ENCODE peak calls at places on chromosome 2, in four cellular contexts. K is WTC11, P is K562, T is HepG2. G is an unnamed sample.

GRCh38 chr2:70087703-70088507 is 628 bp downstream of the PCBP1 start:
- DNase-seq in K (peak), T (peak), P (peak), G (peak)

GRCh38 chr2:236706288-236706687 is 136.7 kb downstream of the ACKR3 start:
- DNase-seq in T (no peak), K (no peak), P (no peak), G (no peak)

GRCh38 chr2:150570712-150571111 is 83.2 kb upstream of the RND3 start:
- DNase-seq in P (no peak), K (no peak), T (no peak), G (peak)

GRCh38 chr2:167844714-167845530 is 402.5 kb downstream of the STK39 start:
- DNase-seq in K (peak), P (no peak), T (peak), G (peak)

GRCh38 chr2:86281066-86281700 is 56.2 kb downstream of the REEP1 start:
- DNase-seq in K (no peak), T (no peak), P (no peak), G (no peak)

GRCh38 chr2:119929537-119929936 is 83.3 kb upstream of the EPB41L5 start:
- DNase-seq in P (no peak), T (no peak), K (no peak), G (no peak)

GRCh38 chr2:147485210-147485851 is 359.5 kb upstream of the ACVR2A start:
- DNase-seq in P (no peak), K (no peak), T (no peak), G (no peak)

GRCh38 chr2:30072250-30072842 is 74.5 kb upstream of the YPEL5 start:
- DNase-seq in P (peak), K (peak), T (peak), G (peak)

GRCh38 chr2:63614448-63614968 is 25.7 kb downstream of the MDH1 start:
- DNase-seq in P (no peak), T (peak), K (no peak), G (peak)

GRCh38 chr2:11009176-11009575 is 97.4 kb downstream of the KCNF1 start:
- DNase-seq in T (no peak), K (no peak), P (no peak), G (no peak)

GRCh38 chr2:170703776-170704476 is 11.2 kb upstream of the SP5 start:
- DNase-seq in K (no peak), P (no peak), T (peak), G (no peak)

GRCh38 chr2:71606244-71606643 is 152.9 kb downstream of the DYSF start:
- DNase-seq in K (peak), T (no peak), P (peak), G (no peak)

GRCh38 chr2:71608034-71608433 is 154.7 kb downstream of the DYSF start:
- DNase-seq in K (peak), T (no peak), P (no peak), G (no peak)

GRCh38 chr2:71608441-71608840 is 155.1 kb downstream of the DYSF start:
- DNase-seq in P (no peak), T (no peak), K (no peak), G (no peak)

GRCh38 chr2:71609029-71609428 is 155.7 kb downstream of the DYSF start:
- DNase-seq in K (peak), P (no peak), T (no peak), G (no peak)

GRCh38 chr2:71607490-71607889 is 154.1 kb downstream of the DYSF start:
- DNase-seq in K (peak), T (no peak), P (no peak), G (no peak)
- TF ChIP-seq HMGXB4 in K (no peak), T (no peak), P (no peak), G (no peak)

GRCh38 chr2:211498551-211499205 is 942.3 kb downstream of the CPS1 start:
- DNase-seq in T (no peak), K (no peak), P (no peak), G (no peak)

GRCh38 chr2:211494085-211494484 is 937.7 kb downstream of the CPS1 start:
- DNase-seq in P (no peak), K (no peak), T (no peak), G (no peak)

DNA sequence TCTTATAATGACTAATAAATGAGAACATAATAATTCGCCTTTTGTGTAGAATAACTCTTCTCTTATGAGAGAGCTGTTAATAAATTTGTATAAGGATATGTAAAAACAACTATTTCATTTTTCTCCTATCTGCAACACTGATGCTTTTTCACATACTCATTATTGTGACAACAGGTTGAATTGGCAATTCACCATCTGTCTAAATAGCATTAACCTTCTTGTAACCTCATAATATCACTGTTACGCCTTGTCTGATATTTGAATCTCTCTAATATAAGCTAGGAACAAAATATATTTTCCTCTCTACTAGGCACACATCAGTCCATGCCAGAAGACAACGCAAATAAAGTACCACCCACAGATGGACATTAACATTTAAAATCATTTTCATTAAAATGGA is 938.9 kb downstream of the CPS1 start:
- DNase-seq in P (no peak), T (no peak), K (no peak), G (no peak)
- TF ChIP-seq HMGXB4 in P (no peak), T (no peak), K (no peak), G (no peak)

DNA sequence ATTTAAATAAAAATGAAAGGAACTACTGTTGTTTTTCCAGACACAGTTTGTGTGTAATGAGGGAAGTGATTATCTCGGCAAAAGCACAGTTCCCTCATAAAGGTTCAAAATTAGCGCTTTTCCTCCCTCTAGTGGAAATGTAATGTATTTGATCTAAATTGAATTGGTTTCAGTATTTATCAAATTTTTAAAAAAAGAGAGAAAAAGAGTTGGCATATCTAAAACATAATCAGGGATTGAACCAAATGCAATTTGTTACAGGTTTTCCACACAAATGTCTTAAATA is 37.5 kb downstream of the CMPK2 start:
- DNase-seq in T (peak), K (no peak), P (no peak), G (peak)
- TF ChIP-seq HMGXB4 in T (no peak), K (no peak), P (no peak), G (no peak)

GRCh38 chr2:241855888-241856422 is 2.7 kb downstream of the PDCD1 start:
- DNase-seq in P (no peak), K (no peak), T (no peak), G (no peak)
- TF ChIP-seq HMGXB4 in P (no peak), K (no peak), T (no peak), G (no peak)

GRCh38 chr2:169139145-169139544 is 69.8 kb downstream of the DHRS9 start:
- DNase-seq in T (no peak), P (no peak), K (no peak), G (no peak)

GRCh38 chr2:169136885-169137534 is 67.6 kb downstream of the DHRS9 start:
- DNase-seq in T (no peak), K (no peak), P (no peak), G (no peak)

GRCh38 chr2:169141713-169142352 is 72.5 kb downstream of the DHRS9 start:
- DNase-seq in P (peak), T (peak), K (peak), G (peak)

GRCh38 chr2:169137924-169138323 is 68.6 kb downstream of the DHRS9 start:
- DNase-seq in K (no peak), T (no peak), P (no peak), G (no peak)

GRCh38 chr2:169139993-169140767 is 70.8 kb downstream of the DHRS9 start:
- DNase-seq in K (peak), T (no peak), P (no peak), G (no peak)
- TF ChIP-seq HMGXB4 in K (no peak), T (no peak), P (no peak), G (no peak)

GRCh38 chr2:176577054-176577453 is 307.8 kb downstream of the MTX2 start:
- DNase-seq in T (no peak), K (no peak), P (no peak), G (no peak)

GRCh38 chr2:176582990-176583481 is 313.8 kb downstream of the MTX2 start:
- DNase-seq in P (no peak), K (no peak), T (peak), G (peak)

GRCh38 chr2:176581557-176582150 is 312.4 kb downstream of the MTX2 start:
- DNase-seq in T (no peak), K (no peak), P (no peak), G (no peak)

GRCh38 chr2:176582183-176582582 is 312.9 kb downstream of the MTX2 start:
- DNase-seq in T (no peak), P (no peak), K (no peak), G (no peak)

DNA sequence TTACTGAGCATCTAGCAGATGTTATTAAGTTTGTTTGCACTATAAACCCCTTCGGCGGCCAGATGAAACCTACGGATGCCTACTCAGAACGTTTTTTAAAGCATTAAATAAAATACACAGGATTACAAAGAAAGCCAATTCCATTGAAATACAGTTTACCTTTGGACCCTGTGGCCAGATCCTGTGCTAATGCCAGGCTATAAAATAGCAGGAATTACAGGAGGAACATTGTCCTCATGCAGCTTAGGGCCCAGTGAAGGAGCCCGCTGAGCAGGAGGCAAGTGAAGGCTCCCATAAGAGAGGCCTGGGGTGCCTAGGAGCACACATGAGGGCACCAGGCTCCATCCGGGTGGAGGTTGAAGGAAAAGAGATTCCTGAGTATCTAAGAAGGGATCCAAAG is 310.4 kb downstream of the MTX2 start:
- DNase-seq in K (no peak), T (no peak), P (no peak), G (no peak)
- TF ChIP-seq HMGXB4 in K (no peak), T (no peak), P (no peak), G (no peak)

DNA sequence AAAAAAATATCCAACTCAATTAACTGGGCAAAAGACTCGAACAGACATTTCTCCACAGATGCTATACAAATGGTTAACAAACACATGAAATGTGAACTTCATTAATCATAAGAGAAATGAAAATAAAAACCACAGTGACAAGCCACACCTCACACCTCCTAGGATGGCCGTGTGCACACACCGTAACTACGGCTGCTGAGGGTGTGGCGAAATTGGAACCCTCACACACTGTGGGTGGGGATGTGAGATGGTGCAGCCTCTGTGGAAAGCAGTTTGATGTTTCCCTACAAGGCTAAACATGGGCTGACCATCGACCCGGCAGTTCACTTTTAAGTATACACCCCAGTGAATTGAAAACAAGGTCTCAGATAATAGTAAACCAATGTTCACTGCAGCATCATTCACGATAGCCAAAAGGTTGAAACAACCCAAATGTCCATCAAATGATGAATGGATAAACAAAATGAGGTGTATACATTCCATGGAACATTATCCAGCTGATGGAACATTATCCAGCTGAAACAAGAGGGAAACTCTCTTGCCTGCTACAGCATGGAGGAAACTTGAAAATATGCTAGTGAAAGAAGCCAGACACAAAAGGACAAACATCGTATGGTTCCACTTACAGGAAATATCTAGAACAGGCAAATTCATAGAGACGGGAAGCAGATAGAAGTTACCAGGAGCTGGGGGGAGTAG is 32.2 kb downstream of the ZAP70 start:
- DNase-seq in T (no peak), K (no peak), P (no peak), G (no peak)
- TF ChIP-seq HMGXB4 in T (no peak), K (no peak), P (no peak), G (no peak)

GRCh38 chr2:39017314-39017713 is 103.5 kb downstream of the SOS1 start:
- DNase-seq in K (no peak), T (no peak), P (no peak), G (no peak)
- TF ChIP-seq HMGXB4 in K (no peak), T (no peak), P (no peak), G (no peak)

G was measured in A549.